ENCODE peak calls at places on chromosomes 7 and 10, in ten cellular contexts. I, Q, P, J, V, U, X, B, W and H are unnamed samples.

GRCh38 chr10:26198119-26198518 is 18.5 kb upstream of the GAD2 start:
- DNase-seq in U (no peak), J (no peak), X (no peak), V (no peak), I (no peak), B (no peak), W (no peak), Q (no peak), P (no peak), H (no peak)

GRCh38 chr10:115829501-115830215 is 443.3 kb downstream of the GFRA1 start:
- DNase-seq in P (no peak), Q (peak), W (no peak), X (peak), U (no peak), J (peak), I (no peak), V (no peak), B (no peak), H (peak)

GRCh38 chr7:81736088-81736487 is 33.8 kb downstream of the HGF start:
- DNase-seq in X (no peak), U (no peak), I (no peak), W (no peak), Q (no peak), B (no peak), J (no peak), P (no peak), V (no peak), H (peak)

GRCh38 chr10:17257466-17258321 is 29.7 kb downstream of the VIM start:
- DNase-seq in B (peak), P (peak), W (peak), V (peak), X (peak), Q (peak), U (peak), J (peak), I (no peak), H (peak)

GRCh38 chr7:28062197-28062988 is 118.2 kb downstream of the JAZF1 start:
- DNase-seq in U (no peak), X (peak), I (peak), J (peak), V (no peak), Q (peak), B (peak), P (peak), W (peak), H (peak)

GRCh38 chr7:154827007-154827406 is 175.9 kb downstream of the PAXIP1 start:
- DNase-seq in P (no peak), B (no peak), X (no peak), W (no peak), V (no peak), U (no peak), Q (no peak), J (no peak), I (no peak), H (no peak)

GRCh38 chr7:2632717-2633537 is 1.1 kb downstream of the TTYH3 start:
- DNase-seq in U (peak), Q (peak), W (peak), B (peak), V (peak), P (peak), J (peak), I (no peak), X (peak), H (peak)

GRCh38 chr7:142809671-142810070 is 38.9 kb downstream of the PRSS2 start:
- DNase-seq in B (no peak), J (no peak), X (no peak), I (no peak), V (no peak), Q (no peak), U (no peak), P (no peak), W (no peak), H (no peak)

GRCh38 chr7:139618482-139619366 is 95.2 kb downstream of the CLEC2L start:
- DNase-seq in W (peak), Q (peak), B (peak), J (peak), I (no peak), P (peak), U (no peak), V (no peak), X (peak), H (peak)

GRCh38 chr10:69048103-69048502 is 39.8 kb upstream of the SRGN start:
- DNase-seq in X (no peak), U (no peak), V (no peak), I (no peak), J (no peak), W (no peak), B (peak), Q (peak), P (peak), H (peak)

GRCh38 chr10:19421664-19422063 is 373.1 kb downstream of the MALRD1 start:
- DNase-seq in V (no peak), W (no peak), U (no peak), P (no peak), I (no peak), Q (no peak), J (peak), X (no peak), B (no peak), H (peak)

GRCh38 chr7:42315631-42316030 is 78.6 kb upstream of the GLI3 start:
- DNase-seq in B (no peak), W (no peak), V (no peak), I (no peak), J (peak), X (no peak), P (no peak), Q (peak), U (no peak), H (peak)